ENCODE peak calls at places on chromosomes 13 and 19, in eight cellular contexts. O is Peyer's patch; B is spleen; Q is thyroid gland; C is adrenal gland; K is ovary; Y is fibroblast of lung; X is CD8-positive, alpha-beta memory T cell. R is an unnamed sample. For H3K4me1 and H3K9me3, the result is how much of the 10 kb centered on the place peaks cover.

GRCh38 chr19:53086949-53087348 is 16.3 kb downstream of the ZNF160 start:
- DNase-seq in O (no peak), B (peak), Q (peak), C (peak), K (no peak), Y (peak), X (no peak), R (no peak)

GRCh38 chr13:77207943-77208342 is 119.0 kb downstream of the MYCBP2 start:
- DNase-seq in O (no peak), B (no peak), Q (no peak), C (no peak), K (no peak), Y (peak), X (no peak), R (no peak)

GRCh38 chr19:16608290-16608704 is 19.7 kb downstream of the MED26 start:
- DNase-seq in O (peak), B (no peak), Q (no peak), C (peak), K (no peak), Y (peak), X (no peak), R (no peak)

GRCh38 chr13:19604306-19604705 is 29.2 kb upstream of the MPHOSPH8 start:
- DNase-seq in O (no peak), B (no peak), Q (no peak), C (no peak), K (no peak), Y (no peak), X (no peak), R (no peak)

GRCh38 chr13:60838581-60838980 is 441.6 kb downstream of the TDRD3 start:
- DNase-seq in O (no peak), B (no peak), Q (no peak), C (no peak), K (no peak), Y (peak), X (no peak), R (no peak)

GRCh38 chr13:29767006-29767405 is 83.4 kb downstream of the UBL3 start:
- DNase-seq in O (no peak), B (no peak), Q (no peak), C (no peak), K (no peak), Y (no peak), X (no peak), R (no peak)

GRCh38 chr13:110964229-110965037 is 49.6 kb upstream of the ANKRD10 start:
- DNase-seq in O (no peak), B (no peak), Q (no peak), C (no peak), K (no peak), Y (no peak), X (no peak), R (no peak)

GRCh38 chr13:39417131-39417530 is 185.9 kb downstream of the LHFPL6 start:
- DNase-seq in O (no peak), B (no peak), Q (peak), C (no peak), K (no peak), Y (no peak), X (no peak), R (no peak)

GRCh38 chr13:91406619-91407018 is 8.2 kb downstream of the GPC5 start:
- DNase-seq in O (peak), B (no peak), Q (no peak), C (no peak), K (no peak), Y (peak), X (peak), R (no peak)

GRCh38 chr19:41299755-41300089 is 10.2 kb upstream of the CCDC97 start:
- DNase-seq in O (peak), B (no peak), Q (peak), C (peak), K (peak), Y (peak), X (peak), R (no peak)

GRCh38 chr19:39498262-39499081 is at the start of gene DLL3:
- DNase-seq in O (no peak), B (no peak), Q (no peak), C (no peak), K (no peak), Y (no peak), X (no peak), R (no peak)

GRCh38 chr19:35949131-35949530 is 13.0 kb downstream of the LRFN3 start:
- DNase-seq in O (no peak), B (no peak), Q (no peak), C (no peak), K (no peak), Y (no peak), X (no peak), R (no peak)

GRCh38 chr19:12788682-12789097 is 2.6 kb upstream of the JUNB start:
- DNase-seq in O (peak), B (peak), Q (peak), C (peak), K (peak), Y (no peak), X (no peak), R (peak)

GRCh38 chr13:29125145-29125933 is 305.2 kb downstream of the MTUS2 start:
- DNase-seq in O (no peak), B (no peak), Q (peak), C (no peak), K (no peak), Y (no peak), X (no peak), R (no peak)

GRCh38 chr13:34044041-34044440 is 226.1 kb downstream of the RFC3 start:
- DNase-seq in O (no peak), B (no peak), Q (no peak), C (no peak), K (no peak), Y (peak), X (no peak), R (no peak)

GRCh38 chr19:55519461-55520311 is 17.2 kb downstream of the SBK2 start:
- DNase-seq in O (no peak), B (no peak), Q (no peak), C (no peak), K (no peak), Y (peak), X (no peak), R (no peak)

GRCh38 chr13:44052843-44053607 is 173.3 kb downstream of the LACC1 start:
- DNase-seq in O (no peak), B (no peak), Q (peak), C (peak), K (peak), Y (peak), X (no peak), R (no peak)

GRCh38 chr13:47484564-47484963 is 516.5 kb downstream of the SUCLA2 start:
- DNase-seq in O (no peak), B (no peak), Q (no peak), C (no peak), K (no peak), Y (peak), X (no peak), R (no peak)

GRCh38 chr13:110759710-110760109 is 46.2 kb downstream of the ING1 start:
- DNase-seq in O (no peak), B (no peak), Q (no peak), C (no peak), K (no peak), Y (peak), X (no peak), R (no peak)

GRCh38 chr19:7242601-7243258 is 51.5 kb downstream of the INSR start:
- DNase-seq in O (no peak), B (no peak), Q (peak), C (peak), K (no peak), Y (peak), X (no peak), R (no peak)

GRCh38 chr19:47490031-47490430 is 6.0 kb upstream of the KPTN start:
- DNase-seq in O (no peak), B (no peak), Q (no peak), C (no peak), K (no peak), Y (no peak), X (no peak), R (no peak)

GRCh38 chr13:85737952-85738351 is 61.3 kb downstream of the SLITRK6 start:
- DNase-seq in O (no peak), B (no peak), Q (no peak), C (no peak), K (no peak), Y (no peak), X (no peak), R (no peak)

DNA sequence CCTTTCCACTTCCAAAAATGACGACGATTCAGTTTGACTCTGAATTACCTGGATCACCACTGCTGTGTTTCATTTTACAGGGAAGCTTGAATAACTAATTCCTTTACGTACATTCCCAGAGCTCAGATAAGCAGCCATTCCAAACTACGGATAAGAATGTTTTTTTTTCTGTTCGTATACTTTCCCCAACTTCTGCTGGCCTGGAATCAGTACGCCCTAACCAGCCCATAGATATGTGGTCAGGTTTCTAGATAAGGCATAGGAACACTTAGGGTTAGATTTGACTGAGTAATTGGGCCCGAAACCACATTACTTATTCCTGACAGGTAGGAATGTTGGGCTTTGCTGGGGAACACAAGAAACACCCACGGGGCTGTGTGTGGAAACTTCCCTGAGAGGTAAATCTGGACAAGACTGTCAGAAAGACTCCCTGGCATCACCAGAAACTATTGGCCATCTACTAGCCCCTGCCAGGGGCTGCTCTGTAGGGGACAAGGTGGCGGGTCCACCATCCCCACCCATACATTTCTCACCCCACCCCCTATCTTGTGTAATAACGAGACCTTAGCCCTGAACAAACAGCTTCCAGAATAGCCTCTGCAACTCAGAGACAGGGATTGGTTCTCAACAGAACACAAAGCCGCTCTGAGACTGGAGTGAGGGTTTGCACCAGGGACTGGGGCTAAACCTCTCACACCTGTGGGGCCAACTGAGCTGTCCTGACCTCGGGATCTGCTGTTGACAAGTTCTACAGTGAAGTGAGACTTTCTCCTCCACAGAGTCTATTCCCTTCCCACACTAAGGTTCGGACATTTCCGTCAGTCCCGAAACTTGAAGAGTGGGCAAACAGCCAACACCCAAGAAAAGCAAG is 15.6 kb downstream of the RHPN2 start:
- DNase-seq in O (no peak), B (no peak), Q (no peak), C (no peak), K (no peak), Y (peak), X (no peak), R (no peak)
- H3K4me1 ChIP-seq in O (under half), B (under half), Q (under half), C (under half), K (under half), Y (under half), X (under half), R (under half)

DNA sequence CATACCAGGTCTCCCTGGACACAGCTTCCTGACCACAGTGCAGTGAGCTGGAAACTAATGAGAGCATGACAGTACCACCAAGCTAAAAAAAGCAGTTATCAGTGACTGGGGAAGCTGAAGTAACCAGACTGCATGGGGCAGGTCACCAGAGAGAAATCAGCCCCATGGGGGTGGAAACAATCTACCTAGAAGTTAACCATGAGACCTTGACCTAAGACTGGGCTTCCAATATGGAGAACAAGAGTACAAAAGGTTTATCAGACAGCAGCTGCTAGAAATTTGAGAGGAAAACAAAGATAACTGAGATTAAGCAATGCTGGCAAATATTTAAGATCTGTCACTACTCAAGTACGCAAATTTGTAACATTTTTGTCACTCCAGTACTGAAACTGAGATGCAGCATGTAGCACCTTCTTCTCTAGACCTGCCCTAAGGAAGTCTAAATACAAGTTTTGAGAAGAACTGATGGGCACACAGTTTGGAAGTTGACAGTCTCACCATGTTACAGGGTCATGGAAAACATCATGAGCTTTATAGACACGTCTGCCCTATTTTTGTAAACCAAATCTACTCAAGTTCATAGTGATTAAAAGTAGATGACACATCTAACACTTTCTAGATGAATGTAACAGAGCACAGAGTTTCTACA is 2641.8 kb upstream of the PCDH20 start:
- DNase-seq in O (no peak), B (no peak), Q (no peak), C (no peak), K (no peak), Y (no peak), X (no peak), R (no peak)
- H3K4me3 ChIP-seq in O (no peak), B (no peak), Q (no peak), C (no peak), K (no peak), Y (no peak), X (no peak), R (no peak)

GRCh38 chr13:105485061-105485460 is 1050.4 kb downstream of the EFNB2 start:
- DNase-seq in O (no peak), B (no peak), Q (no peak), C (no peak), K (no peak), Y (peak), X (no peak), R (no peak)
- H3K9me3 ChIP-seq in O (under half), B (under half), Q (under half), C (under half), K (under half), Y (under half), X (under half), R (under half)

GRCh38 chr19:45110811-45111210 is 17.8 kb downstream of the PPP1R37 start:
- DNase-seq in O (no peak), B (no peak), Q (no peak), C (no peak), K (no peak), Y (no peak), X (no peak), R (no peak)
- H3K4me1 ChIP-seq in O (under half), B (half or more), Q (under half), C (under half), K (under half), Y (under half), X (under half), R (under half)

DNA sequence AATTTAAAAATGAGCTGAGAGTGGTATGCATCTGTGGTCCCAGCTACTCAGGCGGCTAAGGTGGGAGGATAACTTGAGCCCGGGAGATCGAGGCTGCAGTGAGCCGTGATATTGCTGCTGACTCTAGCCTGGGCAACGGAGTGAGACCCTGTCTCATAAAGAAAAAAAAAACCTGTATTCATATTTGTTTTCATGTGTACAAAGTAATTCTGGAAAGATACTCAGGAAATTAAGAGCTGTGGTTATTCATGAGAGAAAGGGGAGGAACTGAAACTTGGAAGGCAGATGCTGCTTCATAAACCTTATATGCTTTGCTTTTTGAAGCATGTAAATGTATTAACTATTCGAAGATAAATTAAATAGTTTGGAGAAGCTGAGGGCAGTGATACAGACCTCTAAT is 8.8 kb upstream of the RLN3 start:
- DNase-seq in O (no peak), B (no peak), Q (no peak), C (no peak), K (no peak), Y (no peak), X (no peak), R (no peak)
- H3K4me3 ChIP-seq in O (no peak), B (no peak), Q (no peak), C (no peak), K (no peak), Y (no peak), X (no peak), R (no peak)

DNA sequence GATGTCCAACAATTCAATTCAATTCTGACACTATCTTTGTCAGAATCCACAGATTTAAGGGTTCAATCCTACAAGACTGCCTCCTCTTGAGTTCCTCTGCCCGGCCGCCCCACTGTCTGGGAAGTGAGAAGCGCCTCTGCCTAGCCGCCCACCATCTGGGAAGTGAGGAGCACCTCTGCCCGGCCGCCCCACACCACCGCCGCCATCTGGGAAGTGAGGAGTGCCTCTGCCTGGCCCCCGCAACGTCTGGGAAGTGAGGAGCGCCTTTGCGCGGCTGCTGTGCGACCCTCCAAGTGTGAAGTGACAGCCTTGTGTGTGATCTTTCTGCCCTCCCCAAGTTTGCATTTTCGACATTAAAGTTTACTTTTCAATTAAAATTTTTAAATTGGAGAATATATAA is 6.0 kb downstream of the ZNF614 start:
- DNase-seq in O (no peak), B (no peak), Q (no peak), C (no peak), K (no peak), Y (no peak), X (no peak), R (no peak)
- H3K9me3 ChIP-seq in O (half or more), B (half or more), Q (under half), C (under half), K (half or more), Y (under half), X (half or more), R (under half)

GRCh38 chr19:48627865-48628314 is 8.6 kb downstream of the SPHK2 start:
- DNase-seq in O (no peak), B (peak), Q (no peak), C (no peak), K (peak), Y (no peak), X (no peak), R (no peak)

GRCh38 chr19:48628486-48629296 is 8.5 kb downstream of the DBP start:
- DNase-seq in O (no peak), B (peak), Q (no peak), C (peak), K (peak), Y (no peak), X (no peak), R (no peak)

GRCh38 chr19:48629297-48629598 is 7.9 kb downstream of the DBP start:
- DNase-seq in O (no peak), B (no peak), Q (no peak), C (no peak), K (no peak), Y (no peak), X (no peak), R (no peak)

GRCh38 chr19:48625891-48626327 is 6.6 kb downstream of the SPHK2 start:
- DNase-seq in O (no peak), B (peak), Q (no peak), C (no peak), K (peak), Y (no peak), X (no peak), R (peak)

GRCh38 chr19:48627211-48627864 is 8.0 kb downstream of the SPHK2 start:
- DNase-seq in O (peak), B (peak), Q (no peak), C (peak), K (peak), Y (no peak), X (no peak), R (peak)
- H3K4me1 ChIP-seq in O (under half), B (half or more), Q (under half), C (under half), K (under half), Y (under half), X (under half), R (under half)

R was measured in colonic mucosa.